ENCODE peak calls at places on chromosomes 5 and 9, in ten cellular contexts. U is GM23248; Z is thoracic aorta; Q is mammary epithelial cell; O is CD4-positive, CD25-positive, alpha-beta regulatory T cell; E is body of pancreas; G is CD8-positive, alpha-beta T cell; V is heart left ventricle; X is naive thymus-derived CD4-positive, alpha-beta T cell; D is tibial nerve. F is an unnamed sample.

GRCh38 chr5:8184455-8185063 is 315.6 kb downstream of the MTRR start:
- DNase-seq in G (no peak), U (peak; percentile 29), Z (no peak), E (peak; percentile 77), X (no peak), O (peak; percentile 1), Q (peak; percentile 4), V (no peak), D (no peak), F (peak; percentile 52)

GRCh38 chr5:137891849-137892248 is 2.6 kb downstream of the PKD2L2 start:
- DNase-seq in O (no peak), E (no peak), Z (no peak), Q (no peak), D (no peak), G (no peak), X (no peak), U (no peak), V (no peak), F (no peak)

GRCh38 chr5:147481376-147481775 is 28.5 kb downstream of the DPYSL3 start:
- DNase-seq in G (no peak), X (no peak), O (no peak), Z (no peak), V (no peak), D (no peak), E (no peak), Q (peak; percentile 44), U (peak; percentile 89), F (no peak)

GRCh38 chr9:114929166-114929565 is 1.2 kb downstream of the TNFSF8 start:
- DNase-seq in X (peak; percentile 76), Z (no peak), D (no peak), O (peak; percentile 78), Q (no peak), E (no peak), V (no peak), U (no peak), G (no peak), F (no peak)

GRCh38 chr9:70003786-70004185 is 39.9 kb upstream of the MAMDC2 start:
- DNase-seq in E (no peak), Q (peak; percentile 39), D (no peak), O (no peak), U (peak; percentile 10), V (no peak), Z (no peak), G (no peak), X (no peak), F (no peak)

GRCh38 chr9:87610200-87611155 is 112.8 kb downstream of the DAPK1 start:
- DNase-seq in G (no peak), D (no peak), Q (peak; percentile 37), X (no peak), O (no peak), U (no peak), V (no peak), E (no peak), Z (no peak), F (no peak)

GRCh38 chr9:14219865-14220655 is 93.9 kb downstream of the NFIB start:
- DNase-seq in Z (no peak), G (no peak), U (no peak), D (no peak), Q (no peak), V (no peak), E (no peak), X (no peak), O (no peak), F (no peak)

GRCh38 chr5:107026098-107026497 is 644.6 kb downstream of the EFNA5 start:
- DNase-seq in Q (no peak), U (no peak), G (no peak), O (no peak), D (no peak), X (no peak), V (no peak), Z (no peak), E (no peak), F (no peak)

GRCh38 chr9:96140401-96141180 is 161.4 kb downstream of the HSD17B3 start:
- DNase-seq in U (peak; percentile 19), G (no peak), Q (no peak), D (no peak), Z (no peak), O (no peak), X (no peak), V (no peak), E (no peak), F (no peak)

GRCh38 chr9:95506692-95507455 is 9.9 kb downstream of the PTCH1 start:
- DNase-seq in Z (no peak), G (peak; percentile 39), E (peak; percentile 43), Q (peak; percentile 67), D (no peak), X (peak; percentile 35), U (peak; percentile 82), O (peak; percentile 38), V (peak; percentile 61), F (no peak)

GRCh38 chr9:120571443-120572257 is 8.3 kb downstream of the CDK5RAP2 start:
- DNase-seq in V (peak; percentile 83), G (no peak), E (peak; percentile 71), D (no peak), Z (peak; percentile 21), U (peak; percentile 92), O (no peak), X (no peak), Q (no peak), F (no peak)

GRCh38 chr9:5178126-5178805 is 7.2 kb downstream of the INSL6 start:
- DNase-seq in Q (no peak), O (peak; percentile 30), E (no peak), X (peak; percentile 68), V (no peak), G (peak; percentile 49), U (no peak), Z (no peak), D (no peak), F (no peak)

GRCh38 chr5:141567513-141568117 is 51.2 kb downstream of the DIAPH1 start:
- DNase-seq in E (no peak), X (peak; percentile 14), V (no peak), D (no peak), Q (no peak), O (peak; percentile 28), G (no peak), U (peak; percentile 52), Z (no peak), F (no peak)

GRCh38 chr9:5186416-5187169 is 1.2 kb upstream of the INSL6 start:
- DNase-seq in G (peak; percentile 68), X (peak; percentile 63), V (peak; percentile 27), U (peak; percentile 74), Z (no peak), Q (peak; percentile 55), O (peak; percentile 66), E (peak; percentile 76), D (no peak), F (peak; percentile 13)

GRCh38 chr9:76835571-76836283 is 70.2 kb downstream of the PRUNE2 start:
- DNase-seq in E (peak; percentile 3), Z (no peak), D (no peak), U (peak; percentile 88), X (no peak), V (no peak), Q (no peak), G (no peak), O (no peak), F (no peak)

GRCh38 chr5:151684690-151685361 is 1.9 kb downstream of the SPARC start:
- DNase-seq in O (no peak), E (peak; percentile 34), Z (no peak), U (peak; percentile 96), Q (peak; percentile 88), G (no peak), D (no peak), V (peak; percentile 52), X (no peak), F (peak; percentile 73)

GRCh38 chr9:127519301-127520166 is 68.2 kb downstream of the LRSAM1 start:
- DNase-seq in O (no peak), E (peak; percentile 68), V (no peak), U (peak; percentile 97), Q (peak; percentile 97), Z (peak; percentile 35), X (no peak), G (peak; percentile 27), D (no peak), F (no peak)

GRCh38 chr9:98247826-98248657 is 7.4 kb downstream of the TBC1D2 start:
- DNase-seq in G (no peak), V (no peak), X (no peak), D (no peak), E (no peak), Q (no peak), U (peak; percentile 13), O (no peak), Z (no peak), F (no peak)
- H3K4me1 ChIP-seq in G (no peaks in the 10 kb centered on the region), V (peaks cover 56% of the 10 kb centered on the region), X (no peaks in the 10 kb centered on the region), D (peaks cover 10% of the 10 kb centered on the region), E (no peaks in the 10 kb centered on the region), Q (peaks cover 67% of the 10 kb centered on the region), U (peaks cover 47% of the 10 kb centered on the region), O (peaks cover 15% of the 10 kb centered on the region), Z (no peaks in the 10 kb centered on the region), F (peaks cover 3% of the 10 kb centered on the region)

GRCh38 chr5:132458226-132458560 is 32.4 kb downstream of the IRF1 start:
- DNase-seq in Q (peak; percentile 45), V (no peak), Z (no peak), G (no peak), O (no peak), E (no peak), U (peak; percentile 80), X (no peak), D (no peak), F (no peak)
- H3K4me3 ChIP-seq in Q (no peak overlapping the region), V (no peak overlapping the region), Z (no peak overlapping the region), G (no peak overlapping the region), O (peak overlapping the region; percentile 52), E (no peak overlapping the region), U (no peak overlapping the region), X (no peak overlapping the region), D (no peak overlapping the region), F (no peak overlapping the region)

GRCh38 chr5:145246379-145246778 is 588.8 kb downstream of the PRELID2 start:
- DNase-seq in E (no peak), D (no peak), Z (no peak), G (no peak), U (no peak), Q (no peak), O (no peak), V (no peak), X (no peak), F (no peak)
- H3K27ac ChIP-seq in E (no peak overlapping the region), D (no peak overlapping the region), Z (no peak overlapping the region), G (no peak overlapping the region), U (peak overlapping the region; percentile 72), Q (no peak overlapping the region), O (no peak overlapping the region), V (no peak overlapping the region), X (no peak overlapping the region), F (no peak overlapping the region)

GRCh38 chr9:130845254-130845653 is 10.2 kb downstream of the ABL1 start:
- DNase-seq in Z (no peak), V (no peak), G (no peak), U (no peak), Q (no peak), X (no peak), D (no peak), O (no peak), E (no peak), F (no peak)
- H3K4me1 ChIP-seq in Z (peaks cover 92% of the 10 kb centered on the region), V (peaks cover 76% of the 10 kb centered on the region), G (no peaks in the 10 kb centered on the region), U (peaks cover 71% of the 10 kb centered on the region), Q (peaks cover 35% of the 10 kb centered on the region), X (no peaks in the 10 kb centered on the region), D (peaks cover 53% of the 10 kb centered on the region), O (no peaks in the 10 kb centered on the region), E (peaks cover 44% of the 10 kb centered on the region), F (peaks cover 16% of the 10 kb centered on the region)

F was measured in iPS DF 6.9.